ENCODE peak calls at places on chromosomes 11 and 22, in seven cellular contexts. One of them, this sample, is unnamed. For H3K4me1 and H3K9me3, the result is how much of the 10 kb centered on the place peaks cover.

GRCh38 chr11:69825037-69825834 is 6.0 kb upstream of the FGF3 start:
- DNase-seq in esophagus squamous epithelium: no peak
- DNase-seq in colonic mucosa: peak
- DNase-seq in A549: peak
- DNase-seq in K562: no peak
- DNase-seq in ovary: no peak
- DNase-seq in psoas muscle: peak
- DNase-seq in this sample: no peak

GRCh38 chr11:25415793-25416192 is 916.1 kb upstream of the ANO3 start:
- DNase-seq in ovary: no peak
- DNase-seq in K562: no peak
- DNase-seq in A549: no peak
- DNase-seq in psoas muscle: no peak
- DNase-seq in esophagus squamous epithelium: no peak
- DNase-seq in colonic mucosa: no peak
- DNase-seq in this sample: no peak

GRCh38 chr11:27391336-27392015 is 28.5 kb upstream of the CCDC34 start:
- DNase-seq in K562: peak
- DNase-seq in psoas muscle: no peak
- DNase-seq in A549: no peak
- DNase-seq in colonic mucosa: no peak
- DNase-seq in esophagus squamous epithelium: no peak
- DNase-seq in ovary: no peak
- DNase-seq in this sample: no peak

GRCh38 chr11:61439615-61440014 is 9.7 kb downstream of the SDHAF2 start:
- DNase-seq in K562: no peak
- DNase-seq in esophagus squamous epithelium: no peak
- DNase-seq in ovary: no peak
- DNase-seq in A549: no peak
- DNase-seq in colonic mucosa: no peak
- DNase-seq in psoas muscle: no peak
- DNase-seq in this sample: no peak

GRCh38 chr22:36065462-36065774 is 36.8 kb upstream of the RBFOX2 start:
- DNase-seq in psoas muscle: no peak
- DNase-seq in ovary: no peak
- DNase-seq in K562: no peak
- DNase-seq in esophagus squamous epithelium: no peak
- DNase-seq in colonic mucosa: no peak
- DNase-seq in A549: no peak
- DNase-seq in this sample: no peak

GRCh38 chr11:112968988-112969714 is 7.9 kb downstream of the NCAM1 start:
- DNase-seq in esophagus squamous epithelium: no peak
- DNase-seq in A549: no peak
- DNase-seq in K562: no peak
- DNase-seq in colonic mucosa: no peak
- DNase-seq in ovary: no peak
- DNase-seq in psoas muscle: no peak
- DNase-seq in this sample: no peak

GRCh38 chr11:110524227-110524626 is 94.5 kb downstream of the FDX1 start:
- DNase-seq in colonic mucosa: no peak
- DNase-seq in psoas muscle: no peak
- DNase-seq in A549: peak
- DNase-seq in esophagus squamous epithelium: no peak
- DNase-seq in K562: no peak
- DNase-seq in ovary: no peak
- DNase-seq in this sample: no peak

GRCh38 chr11:65114538-65115171 is 2.8 kb downstream of the ZNHIT2 start:
- DNase-seq in psoas muscle: no peak
- DNase-seq in K562: no peak
- DNase-seq in esophagus squamous epithelium: no peak
- DNase-seq in ovary: no peak
- DNase-seq in A549: no peak
- DNase-seq in colonic mucosa: no peak
- DNase-seq in this sample: no peak

GRCh38 chr22:22035771-22036314 is 53.3 kb upstream of the TOP3B start:
- DNase-seq in K562: no peak
- DNase-seq in A549: no peak
- DNase-seq in psoas muscle: no peak
- DNase-seq in ovary: no peak
- DNase-seq in colonic mucosa: no peak
- DNase-seq in esophagus squamous epithelium: no peak
- DNase-seq in this sample: no peak

GRCh38 chr22:42560781-42561180 is 7.0 kb downstream of the SERHL2 start:
- DNase-seq in ovary: no peak
- DNase-seq in K562: peak
- DNase-seq in colonic mucosa: no peak
- DNase-seq in esophagus squamous epithelium: no peak
- DNase-seq in psoas muscle: no peak
- DNase-seq in A549: peak
- DNase-seq in this sample: no peak

DNA sequence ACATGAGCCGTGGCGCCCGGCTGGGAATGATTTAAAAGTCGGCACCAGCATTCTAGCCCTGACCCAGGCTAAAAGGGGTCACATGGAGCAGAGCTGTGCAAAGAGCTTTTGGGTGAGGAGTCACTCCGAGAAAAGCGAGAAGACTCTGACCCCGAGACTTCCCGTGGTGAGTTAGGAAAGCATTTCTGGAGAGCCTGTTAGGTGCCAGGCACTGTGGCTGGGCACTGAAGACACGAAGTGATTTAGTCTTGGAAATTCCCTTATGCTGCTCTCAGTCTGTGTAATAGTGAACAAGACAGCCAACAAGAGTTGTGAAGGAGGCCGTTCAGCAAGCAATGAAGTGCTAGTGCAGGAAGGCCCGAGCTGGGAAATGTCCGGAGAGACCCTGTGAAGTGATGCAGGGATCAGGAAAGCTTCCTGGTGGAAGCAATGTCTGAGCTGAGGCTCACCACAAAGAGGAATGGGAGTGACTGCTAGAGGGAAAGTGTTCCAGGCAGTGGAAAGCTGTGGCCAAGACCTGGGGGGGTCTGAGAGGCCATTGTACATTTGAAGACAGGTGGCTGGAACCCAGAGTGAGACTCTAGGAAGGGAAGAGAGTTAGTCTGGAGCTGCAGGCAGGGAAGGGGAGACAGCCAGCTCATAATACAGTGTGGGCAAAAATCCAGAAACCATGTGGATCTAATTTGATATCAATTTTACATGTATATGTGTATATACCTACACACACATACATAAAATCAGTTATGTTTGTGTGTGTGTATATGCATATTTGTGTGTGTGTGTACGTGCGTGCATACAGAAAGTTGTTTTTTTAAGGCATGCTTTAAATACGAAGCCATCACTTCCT is 31.7 kb downstream of the MARK2 start:
- DNase-seq in esophagus squamous epithelium: no peak
- DNase-seq in colonic mucosa: no peak
- DNase-seq in ovary: no peak
- DNase-seq in K562: no peak
- DNase-seq in psoas muscle: no peak
- DNase-seq in A549: no peak
- DNase-seq in this sample: no peak
- H3K4me1 ChIP-seq in esophagus squamous epithelium: half or more
- H3K4me1 ChIP-seq in colonic mucosa: half or more
- H3K4me1 ChIP-seq in ovary: under half
- H3K4me1 ChIP-seq in K562: under half
- H3K4me1 ChIP-seq in psoas muscle: half or more
- H3K4me1 ChIP-seq in A549: half or more
- H3K4me1 ChIP-seq in this sample: under half

DNA sequence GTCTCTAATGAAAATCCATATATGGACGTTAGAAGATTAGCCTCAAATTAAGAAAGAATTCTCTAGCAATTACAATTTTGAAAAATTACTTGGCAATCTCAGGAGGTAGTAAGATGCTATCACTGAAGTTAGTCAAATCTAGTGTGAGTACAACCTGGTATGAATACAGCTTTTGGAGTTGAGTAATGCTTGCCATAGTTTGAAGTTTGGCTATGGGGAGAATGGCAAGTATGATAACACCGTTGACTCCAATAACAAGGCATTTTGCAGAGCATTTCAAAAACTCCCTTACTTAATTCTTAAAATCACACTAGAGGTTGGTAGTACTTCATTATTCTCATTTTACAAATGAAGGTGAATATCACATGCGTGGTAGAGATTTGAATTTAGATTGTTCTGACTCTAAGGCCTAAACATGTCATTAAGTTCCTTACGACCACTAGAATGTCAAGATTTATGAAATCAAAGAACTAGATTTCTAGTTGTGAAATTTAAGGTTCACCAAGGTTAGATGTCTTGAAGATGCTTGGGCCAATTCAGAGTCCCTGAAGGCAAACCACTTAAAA is 355.4 kb downstream of the ETS1 start:
- DNase-seq in esophagus squamous epithelium: no peak
- DNase-seq in ovary: no peak
- DNase-seq in colonic mucosa: no peak
- DNase-seq in K562: no peak
- DNase-seq in psoas muscle: no peak
- DNase-seq in A549: no peak
- DNase-seq in this sample: no peak
- TF ChIP-seq CTCF in esophagus squamous epithelium: no peak
- TF ChIP-seq CTCF in ovary: no peak
- TF ChIP-seq CTCF in colonic mucosa: no peak
- TF ChIP-seq CTCF in K562: no peak
- TF ChIP-seq CTCF in psoas muscle: no peak
- TF ChIP-seq CTCF in A549: no peak
- TF ChIP-seq CTCF in this sample: no peak

DNA sequence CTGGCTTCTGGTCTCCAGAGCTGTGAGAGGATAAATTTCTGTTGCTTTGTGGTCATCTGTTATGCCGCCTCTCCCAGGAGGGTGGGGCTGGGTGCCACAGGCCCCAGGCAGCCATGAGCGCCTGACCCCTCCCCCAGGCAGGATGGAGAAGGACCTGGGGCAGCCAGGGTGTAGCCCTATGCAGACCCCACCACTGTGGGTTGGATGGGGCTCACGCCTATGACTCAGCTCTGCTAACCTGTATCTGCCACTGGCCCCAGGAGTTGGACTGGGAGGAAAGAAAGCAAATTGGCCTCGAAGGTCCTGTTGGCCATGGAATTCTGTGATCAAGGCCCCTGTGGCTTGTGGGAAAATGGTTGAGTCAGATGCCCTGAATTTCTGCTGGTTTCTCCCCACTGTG is 1351.1 kb downstream of the BRD1 start:
- DNase-seq in ovary: no peak
- DNase-seq in colonic mucosa: no peak
- DNase-seq in K562: no peak
- DNase-seq in A549: no peak
- DNase-seq in psoas muscle: no peak
- DNase-seq in esophagus squamous epithelium: no peak
- DNase-seq in this sample: no peak
- H3K9me3 ChIP-seq in ovary: under half
- H3K9me3 ChIP-seq in colonic mucosa: under half
- H3K9me3 ChIP-seq in K562: under half
- H3K9me3 ChIP-seq in A549: under half
- H3K9me3 ChIP-seq in psoas muscle: under half
- H3K9me3 ChIP-seq in esophagus squamous epithelium: under half
- H3K9me3 ChIP-seq in this sample: under half

DNA sequence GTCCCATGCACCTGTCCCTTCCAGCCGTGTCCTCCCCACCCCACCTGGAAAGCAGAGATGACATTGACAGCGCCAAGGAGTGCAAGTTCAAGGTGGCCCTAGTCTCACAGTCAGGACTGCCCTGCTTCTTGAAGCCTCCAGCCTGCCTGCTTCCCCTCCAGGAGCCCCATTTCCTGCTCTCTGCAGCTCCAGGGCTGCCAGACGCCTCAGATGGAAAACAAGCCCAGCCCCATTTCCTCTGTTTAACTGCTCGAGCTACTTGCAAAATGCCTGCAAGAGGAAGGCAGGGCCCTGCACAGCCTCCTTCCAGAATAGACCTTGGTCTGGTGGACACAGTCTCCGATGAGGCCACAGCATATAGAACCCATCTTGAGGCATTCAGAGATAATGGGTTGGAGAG is 5.0 kb upstream of the DGKZ start:
- DNase-seq in colonic mucosa: no peak
- DNase-seq in esophagus squamous epithelium: no peak
- DNase-seq in ovary: peak
- DNase-seq in K562: no peak
- DNase-seq in A549: no peak
- DNase-seq in psoas muscle: no peak
- DNase-seq in this sample: no peak
- H3K4me1 ChIP-seq in colonic mucosa: under half
- H3K4me1 ChIP-seq in esophagus squamous epithelium: under half
- H3K4me1 ChIP-seq in ovary: under half
- H3K4me1 ChIP-seq in K562: under half
- H3K4me1 ChIP-seq in A549: under half
- H3K4me1 ChIP-seq in psoas muscle: under half
- H3K4me1 ChIP-seq in this sample: under half

GRCh38 chr11:14417975-14418374 is 59.0 kb upstream of the RRAS2 start:
- DNase-seq in A549: no peak
- DNase-seq in esophagus squamous epithelium: no peak
- DNase-seq in K562: no peak
- DNase-seq in colonic mucosa: no peak
- DNase-seq in psoas muscle: no peak
- DNase-seq in ovary: no peak
- DNase-seq in this sample: no peak

GRCh38 chr11:14422052-14422813 is 63.2 kb upstream of the RRAS2 start:
- DNase-seq in K562: peak
- DNase-seq in psoas muscle: peak
- DNase-seq in esophagus squamous epithelium: peak
- DNase-seq in ovary: peak
- DNase-seq in colonic mucosa: peak
- DNase-seq in A549: peak
- DNase-seq in this sample: peak

GRCh38 chr11:14420223-14420622 is 61.2 kb upstream of the RRAS2 start:
- DNase-seq in K562: no peak
- DNase-seq in colonic mucosa: no peak
- DNase-seq in ovary: no peak
- DNase-seq in psoas muscle: no peak
- DNase-seq in esophagus squamous epithelium: no peak
- DNase-seq in A549: no peak
- DNase-seq in this sample: no peak

GRCh38 chr11:14417186-14417585 is 58.2 kb upstream of the RRAS2 start:
- DNase-seq in ovary: no peak
- DNase-seq in K562: no peak
- DNase-seq in colonic mucosa: no peak
- DNase-seq in A549: no peak
- DNase-seq in psoas muscle: no peak
- DNase-seq in esophagus squamous epithelium: no peak
- DNase-seq in this sample: no peak

DNA sequence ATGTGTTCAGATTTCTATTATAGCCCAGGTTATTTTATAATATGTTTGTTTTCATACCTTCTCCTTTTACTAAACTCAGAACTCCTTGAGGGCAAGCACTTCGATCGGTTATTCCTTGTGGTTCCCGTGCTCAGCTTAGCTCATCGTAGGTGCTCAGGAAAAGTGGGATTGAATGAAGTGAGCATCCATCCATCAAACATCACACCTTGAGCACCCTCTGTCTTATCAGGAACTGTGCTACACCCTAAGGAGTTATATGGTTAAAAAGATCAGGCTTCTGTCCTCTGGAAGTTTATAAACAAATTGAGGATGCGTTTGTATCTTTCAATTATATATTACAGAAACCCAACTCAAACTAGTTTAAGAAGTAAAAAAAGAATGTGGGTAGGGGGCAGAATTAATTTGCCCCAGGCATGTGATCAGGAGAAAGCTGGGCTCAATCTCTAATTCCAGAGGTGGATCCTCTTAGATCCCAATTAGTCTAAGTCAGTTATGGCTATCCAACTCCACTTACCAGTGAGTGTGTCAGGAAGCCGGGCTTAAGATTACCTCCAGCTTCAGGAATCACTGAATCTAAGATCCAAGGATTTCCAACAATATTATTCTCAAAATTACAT is 59.9 kb upstream of the RRAS2 start:
- DNase-seq in K562: peak
- DNase-seq in ovary: no peak
- DNase-seq in A549: peak
- DNase-seq in colonic mucosa: peak
- DNase-seq in esophagus squamous epithelium: no peak
- DNase-seq in psoas muscle: no peak
- DNase-seq in this sample: no peak
- TF ChIP-seq CTCF in K562: peak
- TF ChIP-seq CTCF in ovary: no peak
- TF ChIP-seq CTCF in A549: peak
- TF ChIP-seq CTCF in colonic mucosa: peak
- TF ChIP-seq CTCF in esophagus squamous epithelium: peak
- TF ChIP-seq CTCF in psoas muscle: no peak
- TF ChIP-seq CTCF in this sample: no peak

This sample was measured in thoracic aorta.